ENCODE peak calls at places on chromosomes 16 and 17, in nine cellular contexts. W is prostate gland, D is astrocyte of the spinal cord, U is PC-3, A is AG09309, M is sigmoid colon, O is heart right ventricle, Q is tibial nerve, Z is left ventricle myocardium inferior. V is an unnamed sample.

GRCh38 chr16:67277999-67278772 is 1.1 kb upstream of the PLEKHG4 start:
- DNase-seq in W (no peak), O (no peak), U (peak; percentile 72), Q (no peak), D (peak; percentile 85), A (peak; percentile 49), Z (no peak), M (no peak), V (peak; percentile 85)

GRCh38 chr17:31379796-31380195 is 11.7 kb upstream of the RAB11FIP4 start:
- DNase-seq in A (no peak), D (no peak), Q (no peak), Z (no peak), W (no peak), M (no peak), O (no peak), U (no peak), V (no peak)

GRCh38 chr16:89921131-89921698 is 1.9 kb upstream of the TUBB3 start:
- DNase-seq in Z (no peak), D (no peak), A (no peak), Q (no peak), O (no peak), W (no peak), M (no peak), U (no peak), V (no peak)

GRCh38 chr17:68598074-68598473 is 3.1 kb downstream of the FAM20A start:
- DNase-seq in U (no peak), A (no peak), M (no peak), W (no peak), O (no peak), D (no peak), Z (no peak), Q (no peak), V (no peak)

GRCh38 chr17:17380156-17380925 is 77.2 kb downstream of the NT5M start:
- DNase-seq in U (no peak), W (no peak), A (no peak), O (no peak), D (no peak), Q (no peak), M (no peak), Z (no peak), V (no peak)

GRCh38 chr16:9275386-9275785 is 183.9 kb downstream of the HAPSTR1 start:
- DNase-seq in Q (no peak), M (no peak), U (peak; percentile 15), O (no peak), Z (no peak), D (no peak), A (no peak), W (no peak), V (no peak)

GRCh38 chr17:41402161-41402560 is 4.8 kb upstream of the KRT31 start:
- DNase-seq in D (peak; percentile 56), Q (no peak), Z (no peak), A (no peak), W (no peak), O (no peak), U (no peak), M (no peak), V (peak; percentile 47)

GRCh38 chr17:20944014-20944905 is 98.6 kb downstream of the USP22 start:
- DNase-seq in D (no peak), Q (no peak), Z (no peak), O (no peak), U (peak; percentile 83), W (peak; percentile 80), A (no peak), M (no peak), V (no peak)

GRCh38 chr17:10527419-10527818 is 9.1 kb upstream of the MYH1 start:
- DNase-seq in M (no peak), A (no peak), Q (no peak), O (no peak), D (no peak), W (no peak), Z (no peak), U (no peak), V (no peak)

GRCh38 chr16:23874613-23875294 is 39.0 kb downstream of the PRKCB start:
- DNase-seq in U (no peak), Z (no peak), D (no peak), M (no peak), Q (no peak), O (no peak), W (no peak), A (no peak), V (no peak)

GRCh38 chr16:14669776-14670175 is 24.3 kb downstream of the PLA2G10 start:
- DNase-seq in D (no peak), Z (no peak), O (no peak), A (no peak), Q (no peak), M (no peak), W (no peak), U (peak; percentile 39), V (no peak)

GRCh38 chr17:4593021-4593797 is 8.9 kb downstream of the SMTNL2 start:
- DNase-seq in D (no peak), A (no peak), U (no peak), O (no peak), Z (no peak), Q (no peak), M (no peak), W (no peak), V (no peak)

GRCh38 chr17:56109811-56110210 is 43.5 kb upstream of the ANKFN1 start:
- DNase-seq in O (no peak), W (no peak), M (no peak), D (no peak), Z (no peak), A (no peak), U (no peak), Q (no peak), V (no peak)

GRCh38 chr16:70416748-70417616 is 21.9 kb downstream of the ST3GAL2 start:
- DNase-seq in U (no peak), W (no peak), A (no peak), Z (no peak), O (no peak), D (no peak), Q (no peak), M (no peak), V (no peak)

GRCh38 chr16:89519881-89520280 is 11.7 kb downstream of the SPG7 start:
- DNase-seq in O (no peak), U (no peak), M (no peak), A (no peak), Q (no peak), Z (no peak), D (no peak), W (no peak), V (no peak)

GRCh38 chr16:4115209-4115940 is 867 bp downstream of the ADCY9 start:
- DNase-seq in M (peak; percentile 77), D (peak; percentile 59), O (peak; percentile 34), Q (no peak), A (no peak), W (peak; percentile 23), U (peak; percentile 33), Z (peak; percentile 67), V (peak; percentile 87)

GRCh38 chr17:19384723-19385391 is 2.1 kb downstream of the MFAP4 start:
- DNase-seq in A (peak; percentile 79), O (peak; percentile 82), D (peak; percentile 85), M (peak; percentile 97), Z (peak; percentile 89), W (peak; percentile 52), Q (peak; percentile 94), U (no peak), V (peak; percentile 95)

GRCh38 chr16:4684030-4684715 is 9.2 kb upstream of the NUDT16L1 start:
- DNase-seq in A (no peak), M (peak; percentile 56), U (no peak), W (no peak), D (no peak), Q (no peak), Z (no peak), O (no peak), V (no peak)

GRCh38 chr16:89031715-89032659 is 55.0 kb upstream of the CBFA2T3 start:
- DNase-seq in M (no peak), O (peak; percentile 16), Z (peak; percentile 28), A (no peak), D (no peak), U (no peak), Q (no peak), W (no peak), V (no peak)

GRCh38 chr16:11757671-11758545 is 15.3 kb upstream of the TXNDC11 start:
- DNase-seq in Q (no peak), A (no peak), O (no peak), D (peak; percentile 85), M (no peak), Z (no peak), U (peak; percentile 66), W (peak; percentile 49), V (peak; percentile 52)

GRCh38 chr17:57463103-57463885 is 207.0 kb downstream of the MSI2 start:
- DNase-seq in Q (no peak), M (no peak), D (peak; percentile 90), U (peak; percentile 73), A (no peak), W (no peak), Z (no peak), O (no peak), V (peak; percentile 27)

GRCh38 chr17:80219777-80220708 is at the start of the genes SGSH and SLC26A11:
- DNase-seq in W (peak; percentile 79), M (peak; percentile 93), D (peak; percentile 37), A (no peak), Z (peak; percentile 86), Q (peak; percentile 68), U (peak; percentile 63), O (peak; percentile 82), V (peak; percentile 85)
- TF ChIP-seq CTCF in W (no peak), M (no peak), D (no peak), A (no peak), Z (peak; percentile 27), Q (no peak), U (peak; percentile 10), O (peak; percentile 37), V (no peak)

GRCh38 chr17:82232322-82232785 is 3.5 kb downstream of the SLC16A3 start:
- DNase-seq in O (no peak), Z (no peak), M (peak; percentile 79), W (no peak), Q (no peak), D (no peak), U (no peak), A (no peak), V (no peak)
- H3K4me3 ChIP-seq in O (peak overlapping the region; percentile 75), Z (peak overlapping the region; percentile 73), M (peak overlapping the region; percentile 81), W (no peak overlapping the region), Q (peak overlapping the region; percentile 73), D (peak overlapping the region; percentile 80), U (peak overlapping the region; percentile 84), A (peak overlapping the region; percentile 88), V (peak overlapping the region; percentile 78)

GRCh38 chr16:17544785-17545184 is 74.0 kb upstream of the XYLT1 start:
- DNase-seq in Q (no peak), M (no peak), Z (no peak), U (no peak), W (no peak), A (no peak), D (no peak), O (no peak), V (no peak)
- TF ChIP-seq CTCF in Q (no peak), M (no peak), Z (no peak), U (no peak), W (no peak), A (no peak), D (peak; percentile 7), O (no peak), V (peak; percentile 10)

DNA sequence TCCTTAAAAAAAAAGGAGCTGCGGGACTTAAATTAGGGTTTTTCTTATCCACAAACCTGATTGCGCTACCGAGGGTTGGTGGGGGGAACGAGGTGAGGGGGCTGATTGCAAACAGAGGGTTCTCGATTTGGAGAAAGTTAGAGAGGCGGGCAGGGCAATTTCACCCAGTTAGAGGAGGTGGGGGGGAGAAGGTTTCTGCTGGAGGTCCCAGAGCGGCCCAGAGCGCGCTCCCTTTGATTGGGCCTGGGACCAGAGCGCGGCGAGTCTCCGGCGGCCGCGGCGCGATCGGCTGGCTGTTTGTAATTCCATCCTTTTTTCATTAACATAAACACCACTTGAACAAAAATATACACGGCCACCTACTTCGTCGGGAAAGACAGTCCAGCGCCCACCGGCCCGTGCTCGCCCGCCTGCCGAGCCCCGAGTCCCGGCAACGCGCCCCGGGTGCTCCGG is 13.4 kb upstream of the FOXF1 start:
- DNase-seq in D (no peak), U (no peak), A (no peak), Q (no peak), O (no peak), Z (no peak), W (no peak), M (peak; percentile 80), V (no peak)
- H3K4me3 ChIP-seq in D (no peak overlapping the region), U (no peak overlapping the region), A (no peak overlapping the region), Q (no peak overlapping the region), O (no peak overlapping the region), Z (no peak overlapping the region), W (peak overlapping the region; percentile 28), M (peak overlapping the region; percentile 65), V (no peak overlapping the region)